ENCODE peak calls at places on chromosomes 6 and 20, in four cellular contexts. I is IMR-90, B is K562, H is GM12878. C is an unnamed sample.

GRCh38 chr6:156280131-156280530 is 497.0 kb upstream of the ARID1B start:
- DNase-seq in I (no peak), B (no peak), H (no peak), C (no peak)

GRCh38 chr20:20417891-20418676 is 50.2 kb downstream of the INSM1 start:
- DNase-seq in I (no peak), B (no peak), H (no peak), C (no peak)

GRCh38 chr6:147176795-147177194 is 27.4 kb upstream of the STXBP5 start:
- DNase-seq in I (no peak), B (no peak), H (no peak), C (no peak)

GRCh38 chr6:74415056-74415455 is 719.1 kb downstream of the CD109 start:
- DNase-seq in I (no peak), B (no peak), H (no peak), C (no peak)

GRCh38 chr20:23603321-23603720 is 2.4 kb downstream of the CST9 start:
- DNase-seq in I (no peak), B (no peak), H (no peak), C (no peak)

GRCh38 chr6:35782424-35782823 is 1.6 kb downstream of the CLPSL1 start:
- DNase-seq in I (no peak), B (peak), H (no peak), C (no peak)

GRCh38 chr6:108969776-108970175 is 121.6 kb downstream of the ARMC2 start:
- DNase-seq in I (no peak), B (no peak), H (no peak), C (no peak)

GRCh38 chr6:28896505-28897392 is 27.0 kb downstream of the TRIM27 start:
- DNase-seq in I (peak), B (peak), H (no peak), C (peak)

GRCh38 chr6:21639316-21639715 is 45.8 kb downstream of the SOX4 start:
- DNase-seq in I (no peak), B (no peak), H (no peak), C (no peak)
- TF ChIP-seq ELK1 in I (no peak), B (no peak), H (no peak), C (no peak)

GRCh38 chr6:170256641-170257040 is 34.2 kb downstream of the DLL1 start:
- DNase-seq in I (no peak), B (no peak), H (no peak), C (no peak)
- H3K4me2 ChIP-seq in I (no peak), B (no peak), H (no peak), C (no peak)

GRCh38 chr6:5053038-5053437 is 32.1 kb upstream of the PPP1R3G start:
- DNase-seq in I (peak), B (no peak), H (no peak), C (no peak)
- TF ChIP-seq ELK1 in I (no peak), B (no peak), H (no peak), C (no peak)

DNA sequence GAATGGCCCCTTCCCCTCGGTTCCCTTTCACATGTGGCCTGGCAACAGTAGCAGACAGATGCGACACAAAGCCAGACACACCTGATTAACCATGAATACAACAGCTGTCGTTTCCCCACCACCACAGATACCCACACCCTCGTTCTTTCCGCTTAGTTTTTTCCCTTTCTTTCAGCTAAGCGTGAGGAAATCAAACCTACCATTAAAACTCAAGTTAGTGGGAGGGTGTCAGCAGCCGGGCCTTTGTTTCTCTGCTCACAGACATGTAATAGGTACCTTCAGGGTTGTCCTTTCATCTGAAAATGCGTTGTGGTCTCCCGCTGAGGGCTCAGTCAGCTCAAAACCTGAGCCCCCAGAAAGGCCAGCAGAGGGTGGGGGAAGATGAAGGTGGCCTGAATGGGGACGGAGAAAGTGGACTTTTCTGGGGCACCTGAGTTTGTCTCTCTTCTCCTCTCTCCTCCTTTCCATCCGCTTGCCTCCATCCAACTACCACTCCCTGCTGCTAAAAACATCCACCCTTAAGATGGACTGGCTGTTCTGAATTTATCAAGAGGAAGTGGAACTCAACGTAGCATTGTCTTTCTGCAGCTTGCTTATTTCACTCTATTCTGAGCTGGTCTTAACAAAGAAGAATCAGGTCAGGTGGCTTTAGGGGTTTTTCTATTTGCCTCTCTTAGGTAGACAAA is 516.5 kb upstream of the JARID2 start:
- DNase-seq in I (no peak), B (no peak), H (peak), C (no peak)
- H3K4me2 ChIP-seq in I (no peak), B (no peak), H (peak), C (no peak)

DNA sequence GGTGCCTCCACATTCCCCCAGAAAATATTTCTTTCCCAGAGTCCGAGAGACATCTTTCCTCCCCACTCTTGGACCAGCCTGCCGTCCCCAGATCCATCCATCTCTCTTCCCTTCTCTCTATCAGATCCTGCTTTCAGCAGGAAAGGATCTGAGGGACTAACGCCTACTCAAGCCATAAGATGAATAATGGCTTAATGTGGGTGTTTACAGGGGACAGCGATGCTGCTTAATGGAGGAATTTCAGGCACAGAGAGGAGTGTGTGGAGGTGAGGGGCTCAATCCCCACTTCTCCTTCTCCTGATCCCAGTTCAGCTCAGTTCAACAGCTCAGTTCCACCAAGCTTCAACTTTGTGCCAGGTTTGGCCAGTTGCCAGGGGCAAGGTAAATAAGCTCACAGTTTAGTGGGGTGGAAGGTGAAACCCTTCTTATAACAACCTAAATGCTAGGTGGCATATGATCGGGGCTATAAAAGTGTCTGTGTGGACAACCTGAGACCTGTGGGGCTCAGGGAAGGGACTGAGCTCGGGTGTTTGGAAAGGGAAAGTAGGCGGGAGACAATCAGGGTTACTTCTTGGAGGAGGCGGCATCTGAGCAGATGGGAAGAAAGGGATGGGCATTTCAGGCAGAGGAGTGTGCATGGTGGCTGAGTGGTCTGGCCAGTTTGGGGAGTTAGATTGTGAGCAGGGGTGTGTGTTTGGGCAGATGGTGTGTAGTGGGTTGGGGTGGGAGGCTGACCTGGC is 55.8 kb downstream of the CDH22 start:
- DNase-seq in I (no peak), B (no peak), H (no peak), C (no peak)
- TF ChIP-seq ELK1 in I (no peak), B (no peak), H (no peak), C (no peak)

DNA sequence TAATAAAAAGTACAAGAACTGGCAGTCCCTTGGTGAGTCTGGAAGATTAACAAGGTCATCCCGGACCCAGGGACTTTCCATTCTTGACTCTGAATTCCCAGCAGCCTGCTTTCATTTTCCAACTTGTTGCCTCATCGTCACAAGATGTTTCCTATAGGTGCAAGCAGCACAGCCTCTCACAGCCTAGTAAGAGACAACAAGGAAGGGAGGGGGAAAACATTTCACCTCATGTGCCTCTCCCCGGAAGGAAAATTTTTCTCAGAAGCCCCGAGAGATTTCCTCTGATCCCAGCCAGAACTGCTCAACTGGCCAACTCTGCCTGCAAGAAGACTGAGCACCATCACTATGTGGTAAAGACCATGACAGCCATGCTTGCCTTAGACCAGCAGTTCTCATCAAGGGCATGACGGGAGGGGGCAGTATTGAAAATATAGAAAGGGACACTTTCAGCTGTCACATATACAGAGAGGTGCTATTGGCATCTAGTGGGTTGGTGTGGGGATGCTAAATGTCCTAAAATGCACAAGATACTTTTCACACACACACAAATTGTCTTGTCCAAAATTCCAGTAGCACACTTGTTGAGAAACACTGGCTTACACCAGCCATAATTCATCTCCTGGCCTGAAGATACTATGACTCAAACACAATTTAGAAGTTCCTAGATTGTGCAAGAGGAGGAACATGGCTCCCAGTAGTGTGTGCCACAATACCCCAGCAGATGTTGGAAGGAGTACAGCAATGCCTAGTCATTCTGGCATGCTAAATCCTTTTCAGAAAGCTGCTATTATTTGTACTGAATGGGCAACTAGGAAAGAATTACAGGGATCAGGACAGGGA is 10.8 kb upstream of the WTAP start:
- DNase-seq in I (peak), B (no peak), H (no peak), C (peak)
- H3K4me2 ChIP-seq in I (peak), B (no peak), H (no peak), C (peak)

GRCh38 chr6:34338377-34338776 is 54.1 kb downstream of the NUDT3 start:
- DNase-seq in I (no peak), B (no peak), H (no peak), C (no peak)

GRCh38 chr6:34339971-34340370 is 52.5 kb downstream of the NUDT3 start:
- DNase-seq in I (no peak), B (no peak), H (no peak), C (no peak)

GRCh38 chr6:34340394-34340793 is 52.1 kb downstream of the NUDT3 start:
- DNase-seq in I (no peak), B (no peak), H (no peak), C (no peak)

GRCh38 chr6:34338811-34339210 is 53.7 kb downstream of the NUDT3 start:
- DNase-seq in I (no peak), B (no peak), H (no peak), C (no peak)

DNA sequence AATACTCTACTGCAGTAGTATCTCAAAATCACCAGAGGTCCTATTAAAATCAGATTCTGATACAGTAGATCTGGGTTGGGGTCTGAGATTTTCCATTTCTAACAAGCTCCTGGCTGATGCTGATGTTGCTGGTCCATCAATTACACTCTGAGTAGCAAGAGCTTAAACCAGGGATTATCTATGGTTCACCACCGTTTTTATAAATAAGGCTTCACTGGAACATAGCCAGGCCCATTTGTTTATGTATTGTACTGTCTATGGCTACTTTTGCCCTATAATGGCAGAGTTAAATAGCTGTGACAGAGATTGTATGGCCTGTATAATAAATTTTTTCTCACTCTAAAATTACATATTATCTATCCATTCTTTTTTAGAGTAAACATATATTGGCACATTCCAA is 53.0 kb downstream of the NUDT3 start:
- DNase-seq in I (no peak), B (no peak), H (no peak), C (no peak)
- TF ChIP-seq ELK1 in I (no peak), B (no peak), H (no peak), C (no peak)

GRCh38 chr6:571892-572291 is 85.0 kb downstream of the HUS1B start:
- DNase-seq in I (no peak), B (no peak), H (no peak), C (no peak)
- H3K4me2 ChIP-seq in I (no peak), B (no peak), H (no peak), C (no peak)